ENCODE peak calls at places on chromosomes 16 and 17, in four cellular contexts. N is GM12878, K is K562, E is HepG2. Z is an unnamed sample.

GRCh38 chr16:69301861-69302260 is 9.3 kb upstream of the VPS4A start:
- DNase-seq in N (no peak), K (no peak), E (no peak), Z (no peak)

GRCh38 chr17:39018267-39019134 is 51.3 kb upstream of the FBXO47 start:
- DNase-seq in N (peak), K (no peak), E (no peak), Z (no peak)

GRCh38 chr16:82991941-82992675 is 365.3 kb downstream of the CDH13 start:
- DNase-seq in N (no peak), K (no peak), E (no peak), Z (no peak)

GRCh38 chr17:80969030-80969673 is 22.5 kb upstream of the CHMP6 start:
- DNase-seq in N (no peak), K (no peak), E (no peak), Z (no peak)

GRCh38 chr16:23146877-23147601 is 2.2 kb downstream of the USP31 start:
- DNase-seq in N (no peak), K (no peak), E (no peak), Z (no peak)

GRCh38 chr17:10127819-10128375 is 70.5 kb downstream of the GAS7 start:
- DNase-seq in N (no peak), K (no peak), E (no peak), Z (no peak)

GRCh38 chr16:89848974-89849373 is 20.7 kb downstream of the SPIRE2 start:
- DNase-seq in N (no peak), K (no peak), E (no peak), Z (no peak)

GRCh38 chr17:70050931-70051330 is 24.1 kb upstream of the KCNJ16 start:
- DNase-seq in N (no peak), K (no peak), E (no peak), Z (no peak)

GRCh38 chr17:60086822-60087591 is 8.3 kb upstream of the HEATR6 start:
- DNase-seq in N (no peak), K (no peak), E (no peak), Z (no peak)

GRCh38 chr16:86635181-86635580 is 56.8 kb downstream of the FOXL1 start:
- DNase-seq in N (no peak), K (no peak), E (no peak), Z (no peak)

GRCh38 chr17:7435676-7436555 is 681 bp downstream of the TMEM102 start:
- DNase-seq in N (no peak), K (peak), E (no peak), Z (peak)

GRCh38 chr16:83113317-83113716 is 486.5 kb downstream of the CDH13 start:
- DNase-seq in N (no peak), K (peak), E (peak), Z (no peak)

GRCh38 chr17:67365762-67366192 is 600 bp downstream of the PSMD12 start:
- DNase-seq in N (no peak), K (peak), E (peak), Z (no peak)

GRCh38 chr17:48622857-48623256 is 3.3 kb downstream of the HOXB9 start:
- DNase-seq in N (no peak), K (no peak), E (no peak), Z (no peak)

GRCh38 chr16:57566436-57566835 is 24.0 kb downstream of the ADGRG5 start:
- DNase-seq in N (no peak), K (no peak), E (no peak), Z (no peak)

GRCh38 chr16:25366078-25366477 is 108.4 kb upstream of the ZKSCAN2 start:
- DNase-seq in N (no peak), K (no peak), E (no peak), Z (no peak)

GRCh38 chr17:79979841-79980215 is 55.8 kb downstream of the TBC1D16 start:
- DNase-seq in N (no peak), K (no peak), E (no peak), Z (no peak)

GRCh38 chr17:179066-179432 is 2.4 kb downstream of the DOC2B start:
- DNase-seq in N (no peak), K (no peak), E (no peak), Z (no peak)

DNA sequence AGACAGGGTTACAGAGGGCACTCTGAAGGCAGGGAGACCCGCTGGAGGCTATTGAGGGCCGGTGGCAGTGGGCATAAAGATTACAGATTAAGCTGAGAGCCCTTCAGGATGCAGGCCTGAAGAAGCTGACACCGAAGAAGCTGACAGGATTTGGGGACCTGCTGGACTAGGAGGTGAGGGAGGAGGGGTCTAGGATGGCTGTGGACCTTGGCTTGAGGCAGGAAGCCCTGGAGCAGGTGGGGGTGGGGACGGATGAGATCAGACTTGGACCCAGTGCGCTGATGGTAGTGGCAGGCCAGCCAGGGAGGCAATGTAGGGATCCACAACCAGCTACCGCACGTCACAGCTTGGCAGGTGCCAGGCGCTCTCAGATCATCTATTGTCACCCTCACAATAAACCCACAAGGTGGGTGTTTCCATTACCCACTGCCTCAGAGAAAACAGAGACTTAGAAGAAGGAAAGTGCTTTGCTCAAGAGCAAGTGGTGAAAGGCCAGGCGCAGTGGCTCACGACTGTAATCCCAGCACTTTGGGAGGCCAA is 888 bp upstream of the SAMD14 start:
- DNase-seq in N (no peak), K (no peak), E (peak), Z (no peak)
- TF ChIP-seq SRF in N (no peak), K (no peak), E (no peak), Z (no peak)

GRCh38 chr17:58316260-58316960 is 12.2 kb downstream of the TSPOAP1 start:
- DNase-seq in N (no peak), K (no peak), E (no peak), Z (no peak)
- TF ChIP-seq ZBTB33 in N (no peak), K (no peak), E (no peak), Z (no peak)

DNA sequence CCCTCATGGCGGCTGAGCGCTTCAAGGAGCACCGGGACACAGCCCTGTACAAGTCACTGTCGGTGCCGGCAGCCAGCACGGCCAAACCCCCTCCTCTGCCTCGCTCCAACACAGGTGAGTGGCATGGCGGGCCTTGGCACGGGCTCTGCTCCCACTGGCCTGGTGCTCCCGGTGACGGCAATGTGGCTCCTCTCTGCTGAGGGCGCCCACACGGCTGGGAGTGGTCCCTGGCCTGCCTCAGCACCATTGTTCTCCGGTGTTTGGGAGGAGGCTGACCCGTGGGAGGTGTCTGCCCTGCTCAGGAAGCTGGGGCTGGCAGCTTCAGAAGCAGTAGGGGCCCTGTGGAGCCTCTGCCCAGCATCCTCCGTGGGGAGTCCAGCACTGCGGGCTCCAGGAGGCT is 33.9 kb downstream of the TSC2 start:
- DNase-seq in N (no peak), K (no peak), E (no peak), Z (no peak)
- TF ChIP-seq SRF in N (no peak), K (no peak), E (no peak), Z (no peak)

DNA sequence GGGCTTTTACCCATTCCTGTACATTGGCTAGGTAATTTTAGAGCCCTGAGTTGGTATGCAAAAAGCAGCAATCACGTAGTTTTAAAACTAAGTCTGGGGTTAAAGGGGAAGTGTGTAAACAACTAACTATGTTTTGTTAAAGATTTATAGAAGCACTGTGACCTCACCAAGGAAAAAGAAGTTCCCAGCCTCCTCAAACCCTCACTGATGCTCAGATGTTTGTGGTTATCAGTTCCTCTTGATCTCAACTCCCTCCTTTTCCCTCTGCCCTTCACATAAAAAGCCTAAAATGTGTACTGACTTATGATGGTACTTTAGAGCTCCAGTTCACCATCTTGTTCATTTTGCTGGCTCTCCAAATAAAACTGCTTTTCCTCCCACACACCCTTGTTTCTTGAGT is 119.9 kb upstream of the IRX6 start:
- DNase-seq in N (no peak), K (no peak), E (no peak), Z (no peak)
- TF ChIP-seq ZBTB33 in N (no peak), K (no peak), E (no peak), Z (no peak)

DNA sequence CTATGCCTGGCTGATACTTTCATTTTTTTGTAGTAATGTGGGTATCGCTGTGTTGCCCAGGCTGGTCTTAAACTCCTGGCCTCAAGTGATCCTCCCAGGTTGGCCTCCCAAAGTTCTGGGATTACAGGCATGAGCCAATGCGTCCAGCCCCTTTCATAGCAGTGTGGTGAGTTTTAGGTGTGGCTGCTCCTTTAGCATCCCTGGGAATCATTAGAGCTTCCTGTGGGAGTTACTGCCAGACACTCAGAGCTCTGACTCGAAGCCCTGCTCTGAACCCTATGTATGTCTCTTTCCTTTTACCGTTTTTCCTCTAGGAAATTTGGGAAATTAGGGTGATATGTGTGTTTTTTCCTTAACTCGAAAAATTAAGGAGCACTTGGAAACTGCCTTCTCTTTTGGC is 44.5 kb downstream of the NDE1 start:
- DNase-seq in N (no peak), K (no peak), E (no peak), Z (no peak)
- TF ChIP-seq SRF in N (no peak), K (no peak), E (no peak), Z (no peak)

DNA sequence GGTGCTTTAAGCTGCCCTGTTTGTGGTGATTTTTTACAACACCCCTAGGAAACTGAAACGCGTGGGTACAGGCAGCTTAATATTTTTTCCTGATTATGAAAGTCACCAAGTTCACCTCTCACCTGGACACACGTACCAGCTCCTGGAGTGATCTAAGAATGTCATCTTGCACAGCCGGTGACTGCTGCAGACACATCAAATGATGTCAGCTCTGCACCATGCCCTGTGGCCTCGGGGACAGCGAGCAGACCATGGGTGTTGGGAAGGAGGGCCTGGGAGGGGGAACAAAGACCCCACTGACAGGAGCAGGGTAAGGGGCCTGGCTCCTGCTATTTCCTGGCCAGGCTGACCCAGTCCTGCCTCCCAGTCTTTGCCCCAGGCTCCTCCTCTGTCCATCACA is 272.7 kb downstream of the PARN start:
- DNase-seq in N (no peak), K (no peak), E (no peak), Z (no peak)
- TF ChIP-seq ZBTB33 in N (no peak), K (no peak), E (no peak), Z (no peak)

GRCh38 chr17:74466785-74467158 is 338 bp downstream of the CD300A start:
- DNase-seq in N (no peak), K (no peak), E (no peak), Z (no peak)
- TF ChIP-seq SRF in N (no peak), K (no peak), E (no peak), Z (no peak)

DNA sequence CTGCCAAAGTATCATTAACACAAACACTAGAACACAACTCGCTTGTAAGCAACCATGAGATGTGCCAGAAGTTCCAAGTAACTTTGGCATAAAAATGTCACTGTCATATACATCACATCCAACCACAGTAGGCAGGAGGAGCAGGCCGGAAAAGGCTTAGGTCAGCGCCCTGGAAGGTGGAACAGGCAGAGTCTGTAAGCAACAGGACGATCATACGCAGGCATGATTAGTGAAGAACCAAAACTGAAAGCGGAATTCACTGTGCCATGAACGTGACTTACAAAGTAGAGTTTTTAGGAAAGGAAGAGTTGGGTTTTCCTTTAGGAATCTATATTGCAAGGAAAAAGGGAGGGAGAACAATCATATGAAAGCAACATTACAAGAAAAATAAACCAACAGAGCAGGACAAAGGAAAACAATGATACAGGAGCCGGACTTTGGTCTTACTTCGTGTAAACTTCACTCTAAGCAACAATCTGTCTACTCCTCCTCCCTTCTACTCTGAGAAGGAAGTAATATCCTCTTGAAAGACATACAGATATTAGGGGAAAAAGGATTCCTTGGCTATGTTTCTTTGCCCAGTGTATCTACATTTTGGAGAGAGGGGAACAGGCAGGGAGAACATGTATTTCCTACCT is 52.2 kb downstream of the YWHAE start:
- DNase-seq in N (no peak), K (no peak), E (no peak), Z (no peak)
- TF ChIP-seq ZBTB33 in N (no peak), K (no peak), E (no peak), Z (no peak)